ENCODE peak calls at places on chromosomes 5 and 9, in six cellular contexts. H, T, S, K, B and Q are unnamed samples.

GRCh38 chr9:91117474-91117891 is 244.2 kb downstream of the AUH start:
- DNase-seq in H (no peak), T (no peak), S (no peak), K (no peak), B (no peak), Q (no peak)

GRCh38 chr5:132753135-132753987 is 6.1 kb downstream of the CCNI2 start:
- DNase-seq in H (no peak), T (no peak), S (no peak), K (peak; percentile 15), B (peak; percentile 18), Q (no peak)

GRCh38 chr9:129027685-129028191 is 393 bp downstream of the SH3GLB2 start:
- DNase-seq in H (no peak), T (peak; percentile 35), S (peak; percentile 34), K (peak; percentile 65), B (peak; percentile 86), Q (no peak)

GRCh38 chr5:7869474-7870136 is 657 bp downstream of the MTRR start:
- DNase-seq in H (no peak), T (peak; percentile 22), S (no peak), K (peak; percentile 34), B (peak; percentile 27), Q (no peak)

GRCh38 chr9:36284226-36284625 is 26.0 kb upstream of the GNE start:
- DNase-seq in H (no peak), T (no peak), S (peak; percentile 38), K (peak; percentile 80), B (no peak), Q (no peak)

GRCh38 chr5:150649108-150649827 is 8.8 kb downstream of the SYNPO start:
- DNase-seq in H (peak; percentile 80), T (no peak), S (no peak), K (no peak), B (no peak), Q (no peak)

GRCh38 chr9:122931851-122932199 is 513 bp upstream of the ZBTB26 start:
- DNase-seq in H (no peak), T (no peak), S (peak; percentile 38), K (no peak), B (no peak), Q (no peak)

GRCh38 chr9:69719368-69719767 is 40.4 kb downstream of the PTAR1 start:
- DNase-seq in H (no peak), T (no peak), S (peak; percentile 9), K (no peak), B (no peak), Q (no peak)

GRCh38 chr9:134968011-134968822 is 50.5 kb upstream of the FCN1 start:
- DNase-seq in H (no peak), T (no peak), S (peak; percentile 40), K (no peak), B (no peak), Q (no peak)